ENCODE peak calls at places on chromosomes 12 and 14, in seven cellular contexts. F, U, A, C, P, D and V are unnamed samples.

GRCh38 chr12:7439579-7440505 is 4.1 kb downstream of the CD163L1 start:
- DNase-seq in A (no peak), C (peak; percentile 88), P (peak; percentile 8), U (peak; percentile 3), F (no peak), D (no peak), V (peak; percentile 56)

GRCh38 chr12:30314506-30315100 is 381.1 kb downstream of the IPO8 start:
- DNase-seq in P (no peak), F (no peak), D (no peak), C (no peak), A (no peak), U (no peak), V (no peak)

GRCh38 chr14:85634205-85634604 is 104.3 kb downstream of the FLRT2 start:
- DNase-seq in U (no peak), D (no peak), F (no peak), C (no peak), P (no peak), A (no peak), V (no peak)

GRCh38 chr14:67487937-67488893 is at the start of gene TMEM229B:
- DNase-seq in A (peak; percentile 66), P (peak; percentile 86), C (no peak), U (peak; percentile 40), F (no peak), D (no peak), V (peak; percentile 72)

GRCh38 chr12:55728185-55728931 is 451 bp downstream of the CD63 start:
- DNase-seq in F (no peak), A (peak; percentile 77), C (peak; percentile 46), U (no peak), P (peak; percentile 49), D (peak; percentile 76), V (peak; percentile 94)

GRCh38 chr14:100607611-100607956 is 20.4 kb upstream of the BEGAIN start:
- DNase-seq in P (no peak), D (no peak), A (no peak), U (no peak), F (no peak), C (no peak), V (no peak)

GRCh38 chr12:113854385-113855136 is 111.6 kb downstream of the RBM19 start:
- DNase-seq in F (no peak), U (no peak), P (no peak), A (no peak), D (no peak), C (no peak), V (peak; percentile 49)

GRCh38 chr14:77498120-77498979 is at the start of gene ISM2:
- DNase-seq in U (peak; percentile 3), D (no peak), C (peak; percentile 78), P (peak; percentile 23), F (peak; percentile 54), A (peak; percentile 42), V (peak; percentile 58)

GRCh38 chr12:63206908-63207307 is 55.9 kb upstream of the AVPR1A start:
- DNase-seq in P (peak; percentile 25), D (peak; percentile 70), A (no peak), F (no peak), C (no peak), U (no peak), V (no peak)

GRCh38 chr14:52596861-52597260 is 44.2 kb downstream of the GPR137C start:
- DNase-seq in C (no peak), P (no peak), F (no peak), U (no peak), D (no peak), A (no peak), V (no peak)

GRCh38 chr14:94123868-94124267 is 5.5 kb downstream of the IFI27L2 start:
- DNase-seq in A (peak; percentile 2), D (no peak), U (no peak), F (no peak), P (no peak), C (no peak), V (no peak)

GRCh38 chr12:39272934-39273770 is 169.8 kb downstream of the KIF21A start:
- DNase-seq in P (peak; percentile 25), U (no peak), C (peak; percentile 70), F (peak; percentile 26), A (no peak), D (peak; percentile 31), V (no peak)

GRCh38 chr12:65881348-65881961 is 57.2 kb downstream of the HMGA2 start:
- DNase-seq in P (no peak), U (no peak), F (no peak), A (peak; percentile 30), C (peak; percentile 54), D (peak; percentile 51), V (peak; percentile 77)

GRCh38 chr12:96520767-96521166 is 31.4 kb downstream of the CFAP54 start:
- DNase-seq in F (no peak), U (no peak), C (no peak), P (no peak), D (no peak), A (no peak), V (no peak)

GRCh38 chr12:47111854-47112253 is 32.1 kb upstream of the AMIGO2 start:
- DNase-seq in P (no peak), F (no peak), U (no peak), D (no peak), C (no peak), A (no peak), V (no peak)

GRCh38 chr14:96639550-96639949 is 137.4 kb downstream of the PAPOLA start:
- DNase-seq in P (no peak), U (no peak), A (peak; percentile 23), C (no peak), F (no peak), D (no peak), V (no peak)

GRCh38 chr14:56207626-56208297 is 89.6 kb downstream of the PELI2 start:
- DNase-seq in P (peak; percentile 83), F (no peak), C (no peak), D (no peak), A (no peak), U (no peak), V (no peak)

GRCh38 chr12:114668151-114668891 is 15.7 kb downstream of the TBX3 start:
- DNase-seq in F (no peak), C (peak; percentile 93), D (peak; percentile 65), U (no peak), A (peak; percentile 82), P (peak; percentile 97), V (peak; percentile 87)

GRCh38 chr14:33634631-33635030 is 316.2 kb downstream of the EGLN3 start:
- DNase-seq in P (no peak), F (no peak), D (no peak), U (no peak), A (no peak), C (no peak), V (no peak)

GRCh38 chr12:121038861-121039654 is at the start of gene OASL:
- DNase-seq in D (peak; percentile 11), P (peak; percentile 71), A (peak; percentile 77), U (no peak), C (no peak), F (no peak), V (no peak)

GRCh38 chr14:99688629-99689028 is 4.5 kb downstream of the CYP46A1 start:
- DNase-seq in P (no peak), D (no peak), U (no peak), C (no peak), F (no peak), A (no peak), V (no peak)

GRCh38 chr14:51333901-51334432 is 93.9 kb downstream of the TMX1 start:
- DNase-seq in C (no peak), F (no peak), D (no peak), P (no peak), A (no peak), U (no peak), V (no peak)

GRCh38 chr12:48015954-48016353 is 11.7 kb upstream of the COL2A1 start:
- DNase-seq in D (no peak), C (no peak), U (no peak), P (no peak), F (no peak), A (no peak), V (no peak)

GRCh38 chr14:61621444-61621843 is 73.9 kb upstream of the HIF1A start:
- DNase-seq in F (no peak), D (no peak), C (no peak), P (no peak), U (no peak), A (no peak), V (no peak)

GRCh38 chr12:20011200-20011599 is 357.1 kb upstream of the PDE3A start:
- DNase-seq in P (peak; percentile 75), A (no peak), F (no peak), D (peak; percentile 32), C (no peak), U (no peak), V (no peak)